ENCODE peak calls at places on chromosomes 16 and 17, in eight cellular contexts. Y is head of caudate nucleus; S is iPS-NIHi11; U is pancreas; A is endothelial cell of umbilical vein; Q is SK-N-DZ; M is prostate gland; T is CD8-positive, alpha-beta T cell. I is an unnamed sample.
A peak's percentile ranks its signal among the peaks of the same experiment; 100 is the strongest.

GRCh38 chr17:17491546-17491988 is 4.6 kb downstream of the RASD1 start:
- DNase-seq in U (peak; percentile 20), A (no peak), T (no peak), Y (peak; percentile 80), M (peak; percentile 58), S (no peak), Q (no peak), I (no peak)

GRCh38 chr16:2178321-2179106 is 17.9 kb downstream of the CASKIN1 start:
- DNase-seq in S (peak; percentile 95), T (peak; percentile 37), M (no peak), Y (peak; percentile 66), A (peak; percentile 44), U (no peak), Q (no peak), I (no peak)

GRCh38 chr17:57924677-57925076 is 30.5 kb downstream of the CUEDC1 start:
- DNase-seq in M (no peak), Y (no peak), U (no peak), T (no peak), A (no peak), S (no peak), Q (no peak), I (no peak)

GRCh38 chr17:75906143-75906884 is 1.6 kb upstream of the MRPL38 start:
- DNase-seq in A (no peak), Q (no peak), S (no peak), M (no peak), U (peak; percentile 69), T (no peak), Y (no peak), I (no peak)

GRCh38 chr16:87442581-87442966 is 50.2 kb downstream of the ZCCHC14 start:
- DNase-seq in S (no peak), U (no peak), T (no peak), Y (no peak), A (no peak), M (no peak), Q (no peak), I (no peak)

GRCh38 chr17:8125947-8126305 is 2.0 kb upstream of the HES7 start:
- DNase-seq in Y (no peak), U (peak; percentile 84), A (no peak), Q (peak; percentile 63), M (peak; percentile 17), S (no peak), T (no peak), I (no peak)

GRCh38 chr16:70520612-70521297 is 2.6 kb downstream of the COG4 start:
- DNase-seq in M (no peak), U (no peak), T (no peak), Q (no peak), S (no peak), A (no peak), Y (no peak), I (peak; percentile 34)

GRCh38 chr17:40558300-40558584 is 7.0 kb downstream of the CCR7 start:
- DNase-seq in T (no peak), S (no peak), Y (peak; percentile 1), U (no peak), Q (no peak), M (no peak), A (no peak), I (no peak)

GRCh38 chr16:11439216-11439615 is 94.0 kb downstream of the RMI2 start:
- DNase-seq in Y (no peak), U (no peak), T (no peak), A (no peak), S (no peak), Q (no peak), M (no peak), I (no peak)

GRCh38 chr16:47976609-47977180 is 179.1 kb downstream of the ABCC12 start:
- DNase-seq in S (no peak), M (no peak), Q (peak; percentile 8), T (no peak), A (no peak), U (no peak), Y (no peak), I (no peak)

GRCh38 chr16:16191493-16192167 is 31.7 kb downstream of the ABCC6 start:
- DNase-seq in Y (no peak), T (no peak), M (no peak), Q (no peak), U (no peak), S (no peak), A (peak; percentile 77), I (peak; percentile 51)

GRCh38 chr16:31105677-31106213 is 2.4 kb upstream of the BCKDK start:
- DNase-seq in Y (peak; percentile 90), U (peak; percentile 96), M (peak; percentile 56), A (peak; percentile 63), Q (peak; percentile 90), T (peak; percentile 85), S (peak; percentile 91), I (peak; percentile 50)

GRCh38 chr17:17952691-17953090 is 19.5 kb downstream of the TOM1L2 start:
- DNase-seq in A (no peak), Y (no peak), M (no peak), S (peak; percentile 51), Q (no peak), U (no peak), T (no peak), I (no peak)

GRCh38 chr17:2174471-2175293 is 119.8 kb downstream of the HIC1 start:
- DNase-seq in T (no peak), M (peak; percentile 75), A (peak; percentile 98), U (peak; percentile 79), S (peak; percentile 29), Q (no peak), Y (no peak), I (peak; percentile 98)

GRCh38 chr17:55038291-55038690 is 69.7 kb downstream of the STXBP4 start:
- DNase-seq in U (no peak), S (no peak), Q (no peak), A (no peak), M (no peak), Y (no peak), T (no peak), I (no peak)

GRCh38 chr17:81398170-81398854 is 3.1 kb downstream of the BAHCC1 start:
- DNase-seq in U (peak; percentile 84), A (peak; percentile 51), T (no peak), Q (no peak), S (no peak), M (no peak), Y (no peak), I (peak; percentile 58)

GRCh38 chr16:83031524-83031923 is 404.8 kb downstream of the CDH13 start:
- DNase-seq in T (no peak), S (no peak), Y (no peak), A (no peak), U (no peak), M (no peak), Q (no peak), I (no peak)

GRCh38 chr17:50062323-50063243 is 6.7 kb downstream of the ITGA3 start:
- DNase-seq in Y (no peak), M (peak; percentile 94), U (no peak), S (no peak), A (no peak), T (no peak), Q (no peak), I (no peak)

GRCh38 chr16:63702981-63703590 is 1418.8 kb downstream of the CDH11 start:
- DNase-seq in Q (peak; percentile 27), U (peak; percentile 58), M (no peak), Y (no peak), S (peak; percentile 30), A (no peak), T (no peak), I (no peak)

I was measured in dermis microvascular lymphatic vessel endothelial cell.